ENCODE peak calls at places on chromosomes 5 and 9, in ten cellular contexts. M is endothelial cell; L is CD8-positive, alpha-beta T cell; D is fibroblast of mammary gland; B is K562; G is spleen; W is CD4-positive, alpha-beta T cell; R is body of pancreas; H is prostate gland; I is cardiac muscle cell. N is an unnamed sample.
A peak's percentile ranks its signal among the peaks of the same experiment; 100 is the strongest.

GRCh38 chr5:120464627-120465280 is 654 bp downstream of the PRR16 start:
- DNase-seq in R (peak; percentile 15), D (peak; percentile 77), W (no peak), M (peak; percentile 25), G (peak; percentile 75), B (peak; percentile 22), H (peak; percentile 31), I (peak; percentile 31), L (no peak), N (peak; percentile 58)

GRCh38 chr5:9507974-9508373 is 37.9 kb downstream of the SEMA5A start:
- DNase-seq in I (no peak), L (no peak), R (no peak), W (no peak), B (no peak), G (no peak), M (no peak), D (peak; percentile 75), H (no peak), N (no peak)

GRCh38 chr9:89808076-89808701 is 203.4 kb downstream of the GADD45G start:
- DNase-seq in R (no peak), I (no peak), G (no peak), H (no peak), D (no peak), B (no peak), W (no peak), M (no peak), L (peak; percentile 21), N (no peak)

GRCh38 chr5:149298857-149299404 is 27.3 kb downstream of the AFAP1L1 start:
- DNase-seq in B (no peak), I (no peak), R (no peak), L (no peak), M (peak; percentile 72), D (no peak), W (no peak), G (no peak), H (no peak), N (no peak)

GRCh38 chr9:24516463-24516862 is 29.2 kb downstream of the IZUMO3 start:
- DNase-seq in M (no peak), L (no peak), B (no peak), G (no peak), D (no peak), I (no peak), R (no peak), H (no peak), W (no peak), N (no peak)

GRCh38 chr5:1544294-1545010 is 20.7 kb upstream of the LPCAT1 start:
- DNase-seq in R (no peak), D (no peak), W (no peak), B (no peak), L (peak; percentile 32), H (no peak), M (no peak), G (peak; percentile 53), I (no peak), N (no peak)

GRCh38 chr9:120689860-120690259 is 24.4 kb downstream of the MEGF9 start:
- DNase-seq in G (no peak), D (peak; percentile 56), H (no peak), I (no peak), B (no peak), L (no peak), M (no peak), R (no peak), W (no peak), N (no peak)

GRCh38 chr9:107975426-107976010 is 485.9 kb upstream of the KLF4 start:
- DNase-seq in G (no peak), L (no peak), W (no peak), H (peak; percentile 12), M (no peak), D (no peak), R (no peak), I (no peak), B (no peak), N (no peak)

GRCh38 chr9:29564564-29564963 is 1991.3 kb upstream of the C9orf72 start:
- DNase-seq in I (no peak), L (no peak), B (no peak), R (no peak), H (no peak), W (no peak), D (peak; percentile 79), G (no peak), M (no peak), N (no peak)

GRCh38 chr5:43603535-43604363 is 769 bp downstream of the NNT start:
- DNase-seq in H (peak; percentile 59), D (peak; percentile 49), G (peak; percentile 93), L (peak; percentile 76), M (peak; percentile 6), W (peak; percentile 63), I (peak; percentile 76), B (peak; percentile 42), R (peak; percentile 87), N (peak; percentile 85)

GRCh38 chr9:73866451-73866850 is 630.7 kb upstream of the RORB start:
- DNase-seq in I (no peak), L (no peak), B (no peak), H (no peak), M (no peak), D (no peak), R (no peak), W (no peak), G (no peak), N (no peak)

DNA sequence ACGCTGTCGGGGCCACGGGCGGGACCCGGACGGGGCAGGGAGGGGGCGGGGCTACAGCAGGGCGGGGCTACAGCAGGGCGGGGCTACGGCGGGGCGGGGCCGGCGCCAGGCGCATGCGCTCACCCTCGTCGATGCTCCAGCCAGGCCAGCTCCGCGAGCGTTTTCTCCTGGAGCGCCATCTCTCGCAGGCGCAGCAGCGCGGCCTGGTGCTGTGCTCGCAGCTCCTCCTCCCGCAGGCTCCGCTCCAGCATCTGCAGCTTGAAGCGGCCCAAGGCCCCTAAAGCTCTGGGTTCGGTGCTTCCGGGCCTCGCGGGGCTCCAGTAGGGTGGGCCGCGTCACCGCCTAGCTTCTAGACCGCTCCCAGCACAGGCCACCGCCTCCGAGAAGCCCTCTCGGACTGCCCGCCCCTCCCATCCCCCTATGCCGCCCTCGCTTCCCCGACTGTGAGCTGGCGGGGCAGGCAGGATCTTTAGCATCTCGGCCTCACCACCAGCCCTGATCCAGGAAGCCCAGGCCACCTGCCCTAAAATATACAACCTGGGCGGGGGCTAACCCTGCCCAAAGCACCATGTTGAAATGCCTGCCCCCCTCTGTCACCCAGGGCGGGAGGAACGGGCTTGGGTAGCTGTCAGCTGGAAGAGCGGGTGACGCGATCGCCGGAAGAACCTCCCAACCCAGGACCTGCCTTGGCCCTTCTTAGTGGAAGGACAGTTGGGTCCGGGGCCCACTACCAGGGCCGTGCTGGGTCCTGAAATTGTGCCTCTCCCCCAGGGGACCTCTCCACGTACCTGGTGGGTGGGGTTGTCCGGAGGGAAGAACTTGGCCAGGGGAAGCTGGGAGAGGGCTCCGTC is 21.9 kb upstream of the QSOX2 start:
- DNase-seq in B (peak; percentile 99), M (peak; percentile 87), R (peak; percentile 91), H (peak; percentile 73), W (peak; percentile 82), D (peak; percentile 78), G (peak; percentile 95), I (peak; percentile 89), L (peak; percentile 94), N (peak; percentile 79)
- TF ChIP-seq CTCF in B (peak; percentile 76), M (no peak), R (peak; percentile 18), H (no peak), W (peak; percentile 28), D (peak; percentile 22), G (peak; percentile 44), I (peak; percentile 29), L (peak; percentile 18), N (peak; percentile 18)

DNA sequence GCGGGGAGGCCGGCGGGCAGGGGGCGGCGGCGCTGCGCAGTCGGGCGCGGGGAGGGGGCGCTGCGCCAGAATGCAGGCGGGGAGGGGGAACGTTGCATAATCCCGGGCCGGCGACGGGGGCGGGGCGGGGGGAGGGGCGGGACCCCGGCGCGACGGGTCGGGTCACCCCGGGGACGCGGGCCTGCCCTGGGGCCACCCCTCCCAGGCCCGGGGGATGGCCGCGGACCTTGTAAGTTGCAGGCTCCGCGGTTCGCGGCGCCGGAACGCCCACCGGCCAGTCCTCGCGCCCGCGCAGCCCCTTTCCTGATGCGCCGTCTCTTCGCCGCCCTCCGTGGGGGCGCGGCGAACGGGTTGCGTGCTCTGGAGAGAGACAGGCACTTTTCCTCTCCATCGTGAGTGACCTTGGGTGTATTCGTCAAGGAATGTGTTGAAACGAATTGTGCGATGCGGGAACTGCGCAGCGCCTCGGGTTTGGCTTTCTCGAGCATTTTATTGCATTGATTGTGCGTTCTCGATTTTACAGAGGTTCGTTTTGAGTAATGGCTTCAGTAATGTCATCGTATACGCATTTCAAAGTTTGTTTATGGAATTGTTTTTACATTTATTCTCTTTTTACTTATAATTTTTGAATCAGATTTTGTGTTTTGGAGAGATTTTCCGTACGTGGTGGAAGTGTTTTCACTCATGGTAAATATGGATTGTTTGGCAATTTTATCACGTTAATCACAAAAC is 808 bp downstream of the SPIN1 start:
- DNase-seq in D (peak; percentile 60), I (peak; percentile 90), H (peak; percentile 29), R (peak; percentile 52), M (peak; percentile 67), G (peak; percentile 90), B (peak; percentile 78), L (peak; percentile 61), W (peak; percentile 27), N (no peak)
- TF ChIP-seq CTCF in D (no peak), I (no peak), H (peak; percentile 7), R (no peak), M (no peak), G (peak; percentile 23), B (no peak), L (no peak), W (peak; percentile 17), N (peak; percentile 32)

GRCh38 chr5:112289465-112289864 is 129.6 kb downstream of the EPB41L4A start:
- DNase-seq in D (no peak), L (no peak), H (no peak), I (no peak), M (peak; percentile 8), R (no peak), G (no peak), W (no peak), B (no peak), N (no peak)
- TF ChIP-seq CTCF in D (no peak), L (no peak), H (no peak), I (no peak), M (no peak), R (no peak), G (no peak), W (no peak), B (no peak), N (no peak)

GRCh38 chr5:170597876-170598275 is 94.1 kb downstream of the KCNIP1 start:
- DNase-seq in M (no peak), B (no peak), R (no peak), H (no peak), W (no peak), D (peak; percentile 34), I (no peak), L (no peak), G (no peak), N (no peak)

GRCh38 chr5:170601608-170602007 is 97.8 kb downstream of the KCNIP1 start:
- DNase-seq in B (no peak), G (no peak), H (no peak), I (no peak), W (no peak), R (no peak), L (no peak), D (no peak), M (no peak), N (no peak)

GRCh38 chr5:170606939-170607338 is 103.1 kb downstream of the KCNIP1 start:
- DNase-seq in I (no peak), B (no peak), G (no peak), R (no peak), D (no peak), W (no peak), H (no peak), M (no peak), L (no peak), N (no peak)

GRCh38 chr5:170603101-170603500 is 99.3 kb downstream of the KCNIP1 start:
- DNase-seq in B (no peak), W (no peak), R (no peak), H (no peak), D (no peak), I (no peak), G (no peak), L (no peak), M (no peak), N (no peak)

GRCh38 chr5:170603578-170604565 is 100.1 kb downstream of the KCNIP1 start:
- DNase-seq in M (peak; percentile 82), I (peak; percentile 83), G (no peak), B (peak; percentile 86), H (peak; percentile 25), W (peak; percentile 24), D (peak; percentile 49), R (peak; percentile 34), L (no peak), N (no peak)
- TF ChIP-seq CTCF in M (peak; percentile 68), I (peak; percentile 74), G (peak; percentile 70), B (peak; percentile 77), H (peak; percentile 56), W (no peak), D (peak; percentile 70), R (peak; percentile 26), L (no peak), N (peak; percentile 55)